ENCODE peak calls at places on chromosomes 4 and X, in nine cellular contexts. U, V, A, M, C, S, K, F and Y are unnamed samples.

GRCh38 chr4:153131478-153132069 is 72.7 kb upstream of the TRIM2 start:
- DNase-seq in U (peak; percentile 25), V (no peak), A (peak; percentile 34), M (peak; percentile 85), C (no peak), S (no peak), K (no peak), F (no peak), Y (peak; percentile 49)

GRCh38 chr4:165994706-165995105 is 121.7 kb downstream of the TLL1 start:
- DNase-seq in U (no peak), V (no peak), A (no peak), M (no peak), C (no peak), S (no peak), K (peak; percentile 4), F (peak; percentile 51), Y (no peak)

GRCh38 chrX:103919336-103919682 is 43.1 kb upstream of the TMSB15B start:
- DNase-seq in U (no peak), V (no peak), A (peak; percentile 73), M (peak; percentile 10), C (peak; percentile 24), S (no peak), K (peak; percentile 54), F (peak; percentile 24), Y (no peak)

GRCh38 chr4:97892596-97893266 is 250.5 kb downstream of the STPG2 start:
- DNase-seq in U (no peak), V (no peak), A (no peak), M (no peak), C (no peak), S (no peak), K (no peak), F (no peak), Y (no peak)

GRCh38 chrX:71253253-71254091 is 468 bp downstream of the ZMYM3 start:
- DNase-seq in U (no peak), V (no peak), A (peak; percentile 51), M (no peak), C (peak; percentile 64), S (peak; percentile 53), K (peak; percentile 32), F (peak; percentile 13), Y (peak; percentile 20)

GRCh38 chr4:7068279-7068842 is 497 bp upstream of the GRPEL1 start:
- DNase-seq in U (no peak), V (no peak), A (no peak), M (no peak), C (no peak), S (no peak), K (no peak), F (no peak), Y (no peak)

GRCh38 chr4:80471701-80472100 is 136.2 kb downstream of the CFAP299 start:
- DNase-seq in U (no peak), V (no peak), A (no peak), M (no peak), C (peak; percentile 13), S (no peak), K (no peak), F (peak; percentile 19), Y (no peak)

GRCh38 chr4:53043096-53043495 is 181.0 kb downstream of the RASL11B start:
- DNase-seq in U (no peak), V (no peak), A (no peak), M (no peak), C (no peak), S (no peak), K (no peak), F (no peak), Y (no peak)

GRCh38 chrX:154029439-154029838 is 9.7 kb upstream of the IRAK1 start:
- DNase-seq in U (no peak), V (no peak), A (no peak), M (no peak), C (no peak), S (no peak), K (no peak), F (no peak), Y (no peak)